ENCODE peak calls at places on chromosomes 13 and 19, in seven cellular contexts. E is neuronal stem cell, P is H1, R is mesendoderm, G is IMR-90, X is H9, V is trophoblast cell. W is an unnamed sample.

GRCh38 chr19:3276341-3276799 is 51.9 kb downstream of the CELF5 start:
- DNase-seq in E (no peak), P (peak; percentile 95), R (no peak), G (no peak), X (peak; percentile 99), V (peak; percentile 46), W (no peak)

GRCh38 chr19:1252221-1252817 is 3.9 kb downstream of the MIDN start:
- DNase-seq in E (no peak), P (no peak), R (peak; percentile 72), G (peak; percentile 88), X (no peak), V (peak; percentile 80), W (peak; percentile 88)

GRCh38 chr19:2212861-2213711 is 23.0 kb downstream of the PLEKHJ1 start:
- DNase-seq in E (no peak), P (no peak), R (no peak), G (no peak), X (no peak), V (peak; percentile 91), W (no peak)

GRCh38 chr13:46469064-46469463 is 82.0 kb upstream of the RUBCNL start:
- DNase-seq in E (no peak), P (no peak), R (no peak), G (no peak), X (no peak), V (no peak), W (peak; percentile 83)

GRCh38 chr19:19535311-19536191 is 2.5 kb upstream of the CILP2 start:
- DNase-seq in E (no peak), P (no peak), R (no peak), G (no peak), X (no peak), V (no peak), W (no peak)

GRCh38 chr19:30848626-30849322 is 476.6 kb downstream of the ZNF536 start:
- DNase-seq in E (no peak), P (no peak), R (no peak), G (no peak), X (no peak), V (no peak), W (peak; percentile 24)

GRCh38 chr19:11375143-11375948 is 880 bp downstream of the SWSAP1 start:
- DNase-seq in E (no peak), P (no peak), R (peak; percentile 72), G (no peak), X (peak; percentile 82), V (no peak), W (no peak)

GRCh38 chr13:29969286-29969685 is 118.9 kb upstream of the UBL3 start:
- DNase-seq in E (no peak), P (no peak), R (no peak), G (peak; percentile 92), X (no peak), V (peak; percentile 4), W (no peak)

GRCh38 chr19:2016041-2016807 is 710 bp upstream of the BTBD2 start:
- DNase-seq in E (peak; percentile 45), P (no peak), R (peak; percentile 77), G (peak; percentile 81), X (peak; percentile 81), V (peak; percentile 46), W (peak; percentile 81)

GRCh38 chr19:38830039-38830733 is 1.4 kb downstream of the ECH1 start:
- DNase-seq in E (no peak), P (no peak), R (no peak), G (peak; percentile 65), X (no peak), V (peak; percentile 25), W (peak; percentile 91)

GRCh38 chr19:46970815-46971214 is 48.8 kb upstream of the NPAS1 start:
- DNase-seq in E (no peak), P (no peak), R (no peak), G (peak; percentile 73), X (no peak), V (no peak), W (peak; percentile 93)

GRCh38 chr19:17966497-17967257 is at the start of gene KCNN1:
- DNase-seq in E (no peak), P (no peak), R (no peak), G (no peak), X (no peak), V (no peak), W (no peak)

GRCh38 chr13:30645629-30646028 is 27.9 kb downstream of the USPL1 start:
- DNase-seq in E (no peak), P (no peak), R (no peak), G (no peak), X (no peak), V (no peak), W (no peak)

GRCh38 chr19:38877781-38878574 is at the start of gene RINL:
- DNase-seq in E (no peak), P (no peak), R (no peak), G (no peak), X (peak; percentile 48), V (no peak), W (no peak)

GRCh38 chr13:26541678-26542553 is 15.6 kb upstream of the WASF3 start:
- DNase-seq in E (no peak), P (no peak), R (no peak), G (no peak), X (no peak), V (no peak), W (no peak)

GRCh38 chr13:64488731-64489130 is 2741.4 kb downstream of the PCDH9 start:
- DNase-seq in E (no peak), P (no peak), R (no peak), G (peak; percentile 28), X (no peak), V (no peak), W (peak; percentile 6)
- H3K23ac ChIP-seq in E (no peak overlapping the region), P (no peak overlapping the region), R (no peak overlapping the region), G (no peak overlapping the region), X (no peak overlapping the region), V (no peak overlapping the region), W (no peak overlapping the region)

GRCh38 chr13:39777527-39778061 is 122.1 kb downstream of the COG6 start:
- DNase-seq in E (no peak), P (no peak), R (peak; percentile 73), G (peak; percentile 90), X (no peak), V (peak; percentile 92), W (peak; percentile 96)
- H3K23ac ChIP-seq in E (no peak overlapping the region), P (no peak overlapping the region), R (no peak overlapping the region), G (no peak overlapping the region), X (no peak overlapping the region), V (no peak overlapping the region), W (no peak overlapping the region)

DNA sequence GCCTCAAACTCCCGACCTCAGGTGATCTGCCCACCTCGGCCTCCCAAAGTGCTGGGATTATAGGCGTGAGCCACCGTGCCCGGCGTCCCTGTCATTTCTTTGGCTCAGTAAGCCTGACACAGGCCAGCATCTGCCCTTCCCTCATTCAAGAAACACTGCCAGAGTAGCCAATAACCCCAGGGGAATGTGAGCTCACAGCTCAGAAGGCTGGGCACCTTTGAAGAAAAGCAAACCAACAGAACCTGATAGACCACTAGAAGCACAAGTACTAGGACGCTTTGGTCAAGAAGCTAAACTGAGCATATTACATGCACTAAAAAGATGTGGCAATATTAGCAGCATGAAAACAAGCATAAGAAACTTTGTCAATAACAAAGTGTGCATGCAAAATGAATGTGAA is 14.2 kb downstream of the SIGLEC5 start:
- DNase-seq in E (no peak), P (no peak), R (no peak), G (no peak), X (no peak), V (peak; percentile 86), W (no peak)
- H3K23ac ChIP-seq in E (no peak overlapping the region), P (no peak overlapping the region), R (no peak overlapping the region), G (no peak overlapping the region), X (no peak overlapping the region), V (no peak overlapping the region), W (no peak overlapping the region)

GRCh38 chr19:10070730-10071446 is 15.2 kb upstream of the SHFL start:
- DNase-seq in E (no peak), P (no peak), R (no peak), G (no peak), X (peak; percentile 92), V (no peak), W (no peak)
- H3K23ac ChIP-seq in E (peak overlapping the region; percentile 43), P (no peak overlapping the region), R (no peak overlapping the region), G (no peak overlapping the region), X (no peak overlapping the region), V (no peak overlapping the region), W (no peak overlapping the region)